ENCODE peak calls at places on chromosomes 11 and 22, in eight cellular contexts. Q, G, Y, I, F, W, E and D are unnamed samples.
A peak's percentile ranks its signal among the peaks of the same experiment; 100 is the strongest.

GRCh38 chr11:36048496-36049247 is 104.8 kb downstream of the LDLRAD3 start:
- DNase-seq in F (no peak), I (no peak), W (no peak), E (peak; percentile 40), Q (no peak), Y (no peak), G (no peak), D (no peak)

GRCh38 chr22:38244106-38244505 is 28.7 kb downstream of the TMEM184B start:
- DNase-seq in Y (no peak), W (no peak), I (no peak), G (peak; percentile 18), F (no peak), Q (no peak), E (no peak), D (no peak)

GRCh38 chr11:2743427-2744110 is 43.8 kb upstream of the KCNQ1OT1 start:
- DNase-seq in Y (no peak), W (no peak), G (no peak), E (no peak), I (no peak), F (peak; percentile 14), Q (no peak), D (no peak)

GRCh38 chr22:37545703-37546435 is 14.4 kb upstream of the CDC42EP1 start:
- DNase-seq in F (peak; percentile 50), Q (no peak), I (peak; percentile 95), G (peak; percentile 96), Y (peak; percentile 95), E (peak; percentile 90), W (peak; percentile 62), D (peak; percentile 90)

GRCh38 chr11:65661599-65662246 is 993 bp downstream of the RELA start:
- DNase-seq in I (no peak), Y (no peak), G (no peak), Q (no peak), E (no peak), W (no peak), F (no peak), D (peak; percentile 8)

GRCh38 chr22:48576333-48577013 is 1251.2 kb downstream of the BRD1 start:
- DNase-seq in I (no peak), E (no peak), Y (no peak), W (no peak), G (peak; percentile 25), F (peak; percentile 75), Q (no peak), D (peak; percentile 74)

GRCh38 chr22:37884420-37884819 is 21.7 kb upstream of the MICALL1 start:
- DNase-seq in Q (no peak), F (no peak), Y (no peak), I (no peak), G (peak; percentile 69), W (no peak), E (no peak), D (no peak)

GRCh38 chr22:48091060-48091650 is 1328.7 kb downstream of the TBC1D22A start:
- DNase-seq in W (no peak), Q (no peak), I (no peak), Y (no peak), E (no peak), F (no peak), G (no peak), D (no peak)

GRCh38 chr11:116694017-116694725 is 78.6 kb downstream of the BUD13 start:
- DNase-seq in W (no peak), E (no peak), F (no peak), G (no peak), Y (no peak), I (peak; percentile 17), Q (no peak), D (no peak)

GRCh38 chr22:49962012-49962750 is 1.6 kb downstream of the PIM3 start:
- DNase-seq in G (peak; percentile 89), E (peak; percentile 72), Y (peak; percentile 89), W (peak; percentile 67), Q (peak; percentile 59), I (peak; percentile 88), F (peak; percentile 80), D (peak; percentile 82)

GRCh38 chr11:95014184-95014821 is 10.8 kb upstream of the KDM4E start:
- DNase-seq in E (no peak), W (no peak), Y (no peak), F (no peak), I (no peak), Q (no peak), G (no peak), D (no peak)

GRCh38 chr11:125886997-125887372 is 483 bp upstream of the HYLS1 start:
- DNase-seq in F (peak; percentile 37), Y (peak; percentile 50), W (no peak), E (no peak), Q (no peak), G (peak; percentile 33), I (no peak), D (no peak)

GRCh38 chr11:26319906-26320305 is 12.0 kb upstream of the ANO3 start:
- DNase-seq in E (no peak), G (peak; percentile 8), F (no peak), W (no peak), I (no peak), Q (no peak), Y (no peak), D (no peak)

GRCh38 chr11:106076421-106076922 is 675 bp downstream of the KBTBD3 start:
- DNase-seq in E (no peak), Q (no peak), I (no peak), G (no peak), F (no peak), Y (peak; percentile 30), W (no peak), D (no peak)

GRCh38 chr22:45291061-45291930 is 6.5 kb downstream of the UPK3A start:
- DNase-seq in E (no peak), F (no peak), I (no peak), Y (no peak), G (no peak), W (no peak), Q (no peak), D (no peak)

DNA sequence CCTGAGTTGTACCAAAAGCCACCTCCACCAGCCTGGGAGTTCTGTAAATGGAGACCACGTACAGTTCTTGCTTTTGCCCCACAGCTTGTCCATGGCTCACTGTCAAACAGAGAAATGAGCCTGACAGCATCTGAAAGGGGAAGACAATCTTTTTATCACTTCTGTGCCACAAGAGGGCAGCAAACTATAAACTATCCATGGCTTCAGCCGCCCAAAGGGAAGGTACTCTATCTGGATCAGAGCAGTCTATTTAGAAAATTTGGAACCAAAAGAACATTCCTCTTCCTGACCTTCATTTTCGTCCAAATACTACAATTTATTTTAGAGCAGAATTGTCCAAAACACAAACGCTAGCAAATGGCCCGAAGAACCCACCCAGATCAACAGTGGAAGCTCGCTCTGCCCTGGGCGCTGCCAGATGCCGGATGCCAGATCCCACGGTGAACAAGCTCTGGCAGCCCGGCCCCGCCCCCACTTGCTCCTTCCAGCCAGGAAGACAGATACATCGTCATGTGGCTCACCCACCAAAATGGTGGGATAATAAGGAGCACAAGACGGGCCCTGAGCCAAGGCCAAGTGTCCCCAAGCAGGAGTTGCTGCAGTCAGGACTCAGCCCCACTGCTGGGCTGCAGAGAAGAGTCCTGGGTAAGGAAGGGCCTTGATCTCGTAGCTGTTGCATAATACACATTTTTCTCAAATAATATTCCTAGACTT is 23.9 kb upstream of the SCGB1A1 start:
- DNase-seq in Y (peak; percentile 67), E (peak; percentile 78), F (peak; percentile 76), G (peak; percentile 87), W (peak; percentile 57), Q (peak; percentile 52), I (peak; percentile 57), D (peak; percentile 71)
- TF ChIP-seq CTCF in Y (peak; percentile 60), E (peak; percentile 59), F (peak; percentile 77), G (peak; percentile 78), W (peak; percentile 86), Q (peak; percentile 43), I (peak; percentile 74), D (peak; percentile 77)

GRCh38 chr11:93515438-93515837 is 27.8 kb downstream of the SMCO4 start:
- DNase-seq in G (no peak), I (no peak), Y (no peak), E (no peak), Q (no peak), W (no peak), F (no peak), D (no peak)
- TF ChIP-seq CTCF in G (no peak), I (no peak), Y (no peak), E (no peak), Q (no peak), W (no peak), F (no peak), D (no peak)

GRCh38 chr11:47447906-47448305 is 1.0 kb downstream of the RAPSN start:
- DNase-seq in G (no peak), F (no peak), Q (no peak), Y (no peak), W (no peak), E (no peak), I (no peak), D (no peak)
- TF ChIP-seq CTCF in G (no peak), F (no peak), Q (no peak), Y (no peak), W (no peak), E (no peak), I (no peak), D (no peak)

GRCh38 chr11:23112390-23112789 is 252.1 kb upstream of the CCDC179 start:
- DNase-seq in Y (no peak), W (no peak), E (no peak), I (no peak), G (no peak), F (no peak), Q (no peak), D (no peak)

GRCh38 chr11:23113887-23114216 is 253.6 kb upstream of the CCDC179 start:
- DNase-seq in Q (no peak), Y (no peak), G (no peak), W (no peak), F (no peak), E (no peak), I (no peak), D (no peak)

GRCh38 chr11:23112987-23113886 is 253.0 kb upstream of the CCDC179 start:
- DNase-seq in Q (peak; percentile 42), G (peak; percentile 33), W (no peak), I (peak; percentile 57), E (peak; percentile 42), F (no peak), Y (peak; percentile 87), D (peak; percentile 33)
- TF ChIP-seq CTCF in Q (peak; percentile 72), G (peak; percentile 66), W (peak; percentile 23), I (peak; percentile 47), E (peak; percentile 64), F (peak; percentile 63), Y (peak; percentile 46), D (peak; percentile 34)